ENCODE peak calls at places on chromosomes 11 and 22, in seven cellular contexts. N, C, Z, V, H, P and B are unnamed samples.

GRCh38 chr22:38191746-38192474 is 9.9 kb upstream of the MAFF start:
- ATAC-seq in N (no peak), C (no peak), Z (no peak), V (no peak), H (no peak), P (no peak), B (no peak)

GRCh38 chr11:113475160-113475761 is at the start of gene DRD2:
- ATAC-seq in N (no peak), C (peak), Z (no peak), V (no peak), H (peak), P (no peak), B (peak)

GRCh38 chr11:103997082-103997481 is 39.4 kb upstream of the DDI1 start:
- ATAC-seq in N (no peak), C (no peak), Z (no peak), V (no peak), H (no peak), P (no peak), B (no peak)

GRCh38 chr11:67033661-67034166 is 10.8 kb downstream of the SYT12 start:
- ATAC-seq in N (no peak), C (no peak), Z (no peak), V (no peak), H (peak), P (no peak), B (no peak)

GRCh38 chr11:105109855-105110750 is 29.5 kb downstream of the CARD18 start:
- ATAC-seq in N (no peak), C (no peak), Z (no peak), V (no peak), H (peak), P (no peak), B (no peak)

GRCh38 chr11:45391168-45391850 is 105.2 kb upstream of the SYT13 start:
- ATAC-seq in N (no peak), C (no peak), Z (no peak), V (no peak), H (no peak), P (no peak), B (no peak)

GRCh38 chr11:32658639-32659406 is 75.2 kb downstream of the EIF3M start:
- ATAC-seq in N (no peak), C (no peak), Z (no peak), V (no peak), H (no peak), P (no peak), B (no peak)

GRCh38 chr11:73971175-73971719 is 11.4 kb downstream of the UCP2 start:
- ATAC-seq in N (peak), C (no peak), Z (no peak), V (peak), H (no peak), P (peak), B (peak)

GRCh38 chr22:17489101-17489500 is 74.2 kb upstream of the SLC25A18 start:
- ATAC-seq in N (no peak), C (no peak), Z (no peak), V (no peak), H (no peak), P (no peak), B (no peak)

GRCh38 chr11:15180212-15180814 is 65.6 kb downstream of the INSC start:
- ATAC-seq in N (no peak), C (no peak), Z (no peak), V (no peak), H (no peak), P (no peak), B (no peak)

GRCh38 chr11:10688401-10688800 is 5.2 kb downstream of the IRAG1 start:
- ATAC-seq in N (no peak), C (no peak), Z (no peak), V (no peak), H (no peak), P (no peak), B (peak)

GRCh38 chr11:123221074-123221473 is 26.0 kb upstream of the CLMP start:
- ATAC-seq in N (no peak), C (peak), Z (peak), V (no peak), H (peak), P (no peak), B (no peak)

GRCh38 chr22:50216161-50216683 is 15.4 kb downstream of the SELENOO start:
- ATAC-seq in N (no peak), C (no peak), Z (no peak), V (no peak), H (no peak), P (no peak), B (no peak)